ENCODE peak calls at places on chromosomes 11 and 22, in five cellular contexts. One of them, this sample, is unnamed.

GRCh38 chr22:23522642-23523251 is 57.3 kb downstream of the IGLL1 start:
- DNase-seq in ascending aorta: peak
- DNase-seq in AG04449: no peak
- DNase-seq in GM23338: peak
- DNase-seq in adrenal gland: no peak
- DNase-seq in this sample: no peak

GRCh38 chr11:118216621-118217526 is 7.9 kb downstream of the JAML start:
- DNase-seq in adrenal gland: no peak
- DNase-seq in AG04449: no peak
- DNase-seq in GM23338: no peak
- DNase-seq in ascending aorta: no peak
- DNase-seq in this sample: no peak

GRCh38 chr22:20613301-20613700 is 105.9 kb downstream of the MED15 start:
- DNase-seq in ascending aorta: no peak
- DNase-seq in AG04449: no peak
- DNase-seq in adrenal gland: no peak
- DNase-seq in GM23338: no peak
- DNase-seq in this sample: no peak

GRCh38 chr11:28245131-28245530 is 136.9 kb downstream of the METTL15 start:
- DNase-seq in AG04449: no peak
- DNase-seq in GM23338: no peak
- DNase-seq in adrenal gland: no peak
- DNase-seq in ascending aorta: no peak
- DNase-seq in this sample: no peak

GRCh38 chr11:76625787-76626186 is 44.8 kb downstream of the LRRC32 start:
- DNase-seq in adrenal gland: no peak
- DNase-seq in AG04449: no peak
- DNase-seq in ascending aorta: no peak
- DNase-seq in GM23338: no peak
- DNase-seq in this sample: no peak

GRCh38 chr11:121996574-121996973 is 119.4 kb downstream of the BLID start:
- DNase-seq in ascending aorta: no peak
- DNase-seq in adrenal gland: no peak
- DNase-seq in AG04449: no peak
- DNase-seq in GM23338: no peak
- DNase-seq in this sample: no peak

GRCh38 chr22:27740192-27740748 is 61.3 kb downstream of the MN1 start:
- DNase-seq in ascending aorta: no peak
- DNase-seq in GM23338: no peak
- DNase-seq in adrenal gland: no peak
- DNase-seq in AG04449: no peak
- DNase-seq in this sample: no peak

GRCh38 chr11:441043-441417 is 781 bp downstream of the ANO9 start:
- DNase-seq in ascending aorta: no peak
- DNase-seq in AG04449: no peak
- DNase-seq in GM23338: no peak
- DNase-seq in adrenal gland: no peak
- DNase-seq in this sample: no peak

GRCh38 chr11:119828011-119828410 is 99.0 kb upstream of the NECTIN1 start:
- DNase-seq in AG04449: no peak
- DNase-seq in GM23338: no peak
- DNase-seq in ascending aorta: no peak
- DNase-seq in adrenal gland: no peak
- DNase-seq in this sample: no peak

GRCh38 chr11:114813216-114813615 is 134.9 kb downstream of the NXPE2 start:
- DNase-seq in adrenal gland: no peak
- DNase-seq in GM23338: no peak
- DNase-seq in ascending aorta: no peak
- DNase-seq in AG04449: no peak
- DNase-seq in this sample: no peak

GRCh38 chr22:26906464-26906863 is 249.1 kb downstream of the MIAT start:
- DNase-seq in ascending aorta: no peak
- DNase-seq in GM23338: no peak
- DNase-seq in adrenal gland: no peak
- DNase-seq in AG04449: no peak
- DNase-seq in this sample: no peak

GRCh38 chr22:45322873-45323525 is 13.3 kb downstream of the FAM118A start:
- DNase-seq in AG04449: no peak
- DNase-seq in adrenal gland: no peak
- DNase-seq in ascending aorta: no peak
- DNase-seq in GM23338: no peak
- DNase-seq in this sample: no peak

GRCh38 chr11:81840375-81840774 is 893.3 kb downstream of the FAM181B start:
- DNase-seq in AG04449: no peak
- DNase-seq in adrenal gland: no peak
- DNase-seq in GM23338: no peak
- DNase-seq in ascending aorta: no peak
- DNase-seq in this sample: no peak

GRCh38 chr22:44423556-44423955 is 74.5 kb downstream of the RTL6 start:
- DNase-seq in GM23338: no peak
- DNase-seq in adrenal gland: no peak
- DNase-seq in ascending aorta: peak
- DNase-seq in AG04449: no peak
- DNase-seq in this sample: no peak

GRCh38 chr11:64415996-64416728 is 57.2 kb downstream of the RPS6KA4 start:
- DNase-seq in GM23338: no peak
- DNase-seq in AG04449: no peak
- DNase-seq in adrenal gland: no peak
- DNase-seq in ascending aorta: no peak
- DNase-seq in this sample: no peak

GRCh38 chr11:126636911-126637799 is 281.7 kb downstream of the ST3GAL4 start:
- DNase-seq in ascending aorta: no peak
- DNase-seq in adrenal gland: no peak
- DNase-seq in GM23338: no peak
- DNase-seq in AG04449: peak
- DNase-seq in this sample: no peak

GRCh38 chr11:103051986-103052385 is 40.0 kb downstream of the DCUN1D5 start:
- DNase-seq in GM23338: no peak
- DNase-seq in adrenal gland: no peak
- DNase-seq in ascending aorta: no peak
- DNase-seq in AG04449: peak
- DNase-seq in this sample: no peak

GRCh38 chr11:113587318-113587739 is 112.1 kb upstream of the DRD2 start:
- DNase-seq in GM23338: no peak
- DNase-seq in adrenal gland: no peak
- DNase-seq in AG04449: no peak
- DNase-seq in ascending aorta: no peak
- DNase-seq in this sample: no peak

GRCh38 chr11:640021-640706 is 3.1 kb downstream of the DRD4 start:
- DNase-seq in GM23338: peak
- DNase-seq in ascending aorta: no peak
- DNase-seq in adrenal gland: no peak
- DNase-seq in AG04449: no peak
- DNase-seq in this sample: no peak

GRCh38 chr22:43409800-43410199 is 2.0 kb upstream of the MPPED1 start:
- DNase-seq in ascending aorta: no peak
- DNase-seq in adrenal gland: no peak
- DNase-seq in GM23338: no peak
- DNase-seq in AG04449: no peak
- DNase-seq in this sample: no peak

GRCh38 chr11:19766810-19767209 is 54.2 kb downstream of the NAV2 start:
- DNase-seq in ascending aorta: no peak
- DNase-seq in adrenal gland: no peak
- DNase-seq in AG04449: no peak
- DNase-seq in GM23338: no peak
- DNase-seq in this sample: no peak

GRCh38 chr22:22888509-22889353 is 1.1 kb downstream of the IGLL5 start:
- DNase-seq in adrenal gland: no peak
- DNase-seq in ascending aorta: peak
- DNase-seq in GM23338: no peak
- DNase-seq in AG04449: no peak
- DNase-seq in this sample: no peak

GRCh38 chr22:32836286-32836859 is 34.9 kb downstream of the TIMP3 start:
- DNase-seq in GM23338: peak
- DNase-seq in ascending aorta: no peak
- DNase-seq in adrenal gland: no peak
- DNase-seq in AG04449: no peak
- DNase-seq in this sample: no peak

GRCh38 chr11:3830088-3830487 is 10.7 kb downstream of the RHOG start:
- DNase-seq in adrenal gland: no peak
- DNase-seq in ascending aorta: no peak
- DNase-seq in GM23338: no peak
- DNase-seq in AG04449: no peak
- DNase-seq in this sample: no peak

GRCh38 chr11:64712430-64713030 is 10.5 kb downstream of the NRXN2 start:
- DNase-seq in ascending aorta: no peak
- DNase-seq in GM23338: no peak
- DNase-seq in adrenal gland: no peak
- DNase-seq in AG04449: no peak
- DNase-seq in this sample: no peak

GRCh38 chr22:41915035-41915782 is at the start of gene SHISA8:
- DNase-seq in AG04449: no peak
- DNase-seq in GM23338: peak
- DNase-seq in ascending aorta: no peak
- DNase-seq in adrenal gland: peak
- DNase-seq in this sample: no peak

GRCh38 chr22:23072911-23073491 is 2.7 kb downstream of the GNAZ start:
- DNase-seq in GM23338: peak
- DNase-seq in adrenal gland: peak
- DNase-seq in ascending aorta: no peak
- DNase-seq in AG04449: peak
- DNase-seq in this sample: no peak

GRCh38 chr11:117232911-117233409 is 489 bp downstream of the RNF214 start:
- DNase-seq in GM23338: peak
- DNase-seq in adrenal gland: peak
- DNase-seq in ascending aorta: no peak
- DNase-seq in AG04449: no peak
- DNase-seq in this sample: peak

GRCh38 chr11:47499614-47500013 is 50.7 kb upstream of the RAPSN start:
- DNase-seq in ascending aorta: no peak
- DNase-seq in adrenal gland: no peak
- DNase-seq in AG04449: no peak
- DNase-seq in GM23338: no peak
- DNase-seq in this sample: no peak

GRCh38 chr11:114049050-114049449 is 10.5 kb upstream of the ZBTB16 start:
- DNase-seq in adrenal gland: no peak
- DNase-seq in GM23338: peak
- DNase-seq in AG04449: no peak
- DNase-seq in ascending aorta: no peak
- DNase-seq in this sample: no peak

GRCh38 chr11:117071344-117071787 is 26.9 kb downstream of the SIK3 start:
- DNase-seq in adrenal gland: peak
- DNase-seq in GM23338: peak
- DNase-seq in ascending aorta: no peak
- DNase-seq in AG04449: no peak
- DNase-seq in this sample: no peak

GRCh38 chr11:110366234-110366633 is 63.5 kb upstream of the FDX1 start:
- DNase-seq in AG04449: no peak
- DNase-seq in ascending aorta: no peak
- DNase-seq in adrenal gland: peak
- DNase-seq in GM23338: no peak
- DNase-seq in this sample: no peak

DNA sequence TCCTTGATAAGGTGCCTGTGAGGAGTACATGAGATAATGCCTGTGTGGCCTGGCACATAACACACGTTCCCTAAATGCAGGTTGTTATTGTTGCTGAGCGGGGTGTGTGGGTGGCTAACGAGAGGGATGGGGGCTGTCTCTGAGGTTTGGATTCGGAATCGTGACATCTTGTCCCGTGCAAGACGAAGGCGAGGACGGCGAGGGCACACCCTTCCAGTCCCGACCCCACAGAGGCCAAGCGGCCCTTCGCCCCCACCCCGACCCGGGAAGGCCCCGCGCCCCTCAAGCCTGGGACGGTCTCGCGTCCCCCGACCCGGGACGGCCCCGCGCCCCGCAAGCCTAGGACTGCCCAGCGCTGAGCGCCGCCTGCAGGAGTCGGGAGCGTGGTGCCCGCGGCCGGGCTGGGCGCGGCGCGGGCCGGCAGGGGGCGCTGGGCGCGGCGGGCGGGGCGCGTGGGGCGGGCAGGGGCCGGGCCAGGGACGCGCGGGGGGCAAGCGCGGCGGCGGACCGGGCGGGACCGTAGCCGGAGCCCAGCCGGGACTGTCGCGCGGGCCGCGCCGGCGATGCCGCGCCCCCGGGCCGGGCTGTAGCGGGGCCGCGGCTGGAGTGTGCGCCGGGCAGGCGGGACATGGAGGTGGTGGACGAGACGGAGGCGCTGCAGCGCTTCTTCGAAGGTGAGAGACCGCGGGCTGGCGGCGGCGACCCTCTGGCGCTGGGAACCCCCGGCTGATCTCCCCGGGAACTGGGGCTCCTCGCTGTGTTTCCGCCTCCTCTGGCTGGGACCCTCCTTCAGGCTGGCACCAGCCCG is at the start of gene MYRF:
- DNase-seq in AG04449: no peak
- DNase-seq in ascending aorta: no peak
- DNase-seq in GM23338: peak
- DNase-seq in adrenal gland: no peak
- DNase-seq in this sample: peak
- TF ChIP-seq CTCF in AG04449: peak
- TF ChIP-seq CTCF in ascending aorta: peak
- TF ChIP-seq CTCF in GM23338: peak
- TF ChIP-seq CTCF in adrenal gland: no peak
- TF ChIP-seq CTCF in this sample: peak

GRCh38 chr11:132486060-132486459 is 1046.2 kb downstream of the OPCML start:
- DNase-seq in adrenal gland: no peak
- DNase-seq in AG04449: no peak
- DNase-seq in ascending aorta: no peak
- DNase-seq in GM23338: no peak
- DNase-seq in this sample: no peak
- TF ChIP-seq CTCF in adrenal gland: no peak
- TF ChIP-seq CTCF in AG04449: no peak
- TF ChIP-seq CTCF in ascending aorta: no peak
- TF ChIP-seq CTCF in GM23338: no peak
- TF ChIP-seq CTCF in this sample: no peak

DNA sequence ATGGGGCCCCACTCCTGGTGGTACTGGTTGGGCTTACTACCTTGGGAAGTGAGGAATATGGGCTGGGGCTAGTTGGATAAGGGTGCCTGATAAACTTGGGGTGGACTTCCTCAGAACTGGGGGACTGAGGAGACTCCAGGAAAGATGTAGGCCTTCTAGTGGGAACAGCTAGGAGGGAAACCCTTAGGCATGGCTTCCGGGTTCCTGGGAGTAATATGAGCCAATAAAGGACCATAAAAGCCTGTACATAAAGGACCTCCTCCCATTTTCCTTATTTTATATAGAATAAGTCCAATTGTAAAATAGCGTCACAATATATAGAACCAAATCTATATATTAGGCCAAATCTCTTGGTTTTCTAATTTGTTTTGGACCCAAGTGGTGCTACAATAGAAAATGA is 18.4 kb upstream of the RNASEH2C start:
- DNase-seq in AG04449: no peak
- DNase-seq in GM23338: no peak
- DNase-seq in ascending aorta: no peak
- DNase-seq in adrenal gland: no peak
- DNase-seq in this sample: no peak
- TF ChIP-seq CTCF in AG04449: no peak
- TF ChIP-seq CTCF in GM23338: no peak
- TF ChIP-seq CTCF in ascending aorta: no peak
- TF ChIP-seq CTCF in adrenal gland: no peak
- TF ChIP-seq CTCF in this sample: no peak

DNA sequence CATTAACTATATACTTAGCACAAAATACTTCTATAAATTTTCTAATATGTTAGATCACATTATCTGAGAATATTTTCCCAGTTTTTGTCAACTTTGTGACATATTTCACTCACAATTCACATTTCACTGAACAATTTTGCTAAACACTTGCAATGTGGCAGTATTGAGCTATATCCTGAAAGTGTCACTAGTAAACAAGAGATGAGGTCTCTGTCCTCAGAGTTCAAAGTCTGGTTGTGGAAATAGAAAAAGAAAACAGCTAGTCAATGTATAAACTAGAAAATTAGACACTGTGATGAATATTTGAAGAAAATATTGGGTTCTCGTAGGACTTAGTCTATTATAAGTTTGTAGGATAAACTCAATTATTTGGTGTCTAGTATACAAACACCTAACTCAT is 87.4 kb upstream of the CHORDC1 start:
- DNase-seq in adrenal gland: no peak
- DNase-seq in GM23338: no peak
- DNase-seq in AG04449: no peak
- DNase-seq in ascending aorta: no peak
- DNase-seq in this sample: no peak
- TF ChIP-seq CTCF in adrenal gland: no peak
- TF ChIP-seq CTCF in GM23338: no peak
- TF ChIP-seq CTCF in AG04449: no peak
- TF ChIP-seq CTCF in ascending aorta: no peak
- TF ChIP-seq CTCF in this sample: no peak

This sample was measured in neural crest cell.